ENCODE peak calls at places on chromosomes 3 and 15, in seven cellular contexts. One of them, this sample, is unnamed.

GRCh38 chr3:129052675-129053074 is 7.9 kb upstream of the GP9 start:
- DNase-seq in IMR-90: no peak
- DNase-seq in mesothelial cell of epicardium: no peak
- DNase-seq in activated CD8-positive, alpha-beta T cell treated with anti-CD3 and anti-CD28 coated beads for 36 hours: no peak
- DNase-seq in keratinocyte: no peak
- DNase-seq in GM13977: no peak
- DNase-seq in A549: no peak
- DNase-seq in this sample: no peak

GRCh38 chr15:32993285-32993684 is 201.2 kb downstream of the FMN1 start:
- DNase-seq in IMR-90: no peak
- DNase-seq in mesothelial cell of epicardium: no peak
- DNase-seq in activated CD8-positive, alpha-beta T cell treated with anti-CD3 and anti-CD28 coated beads for 36 hours: no peak
- DNase-seq in keratinocyte: no peak
- DNase-seq in GM13977: no peak
- DNase-seq in A549: peak
- DNase-seq in this sample: no peak

GRCh38 chr3:9862391-9863235 is 17.4 kb downstream of the CIDEC start:
- DNase-seq in IMR-90: no peak
- DNase-seq in mesothelial cell of epicardium: peak
- DNase-seq in activated CD8-positive, alpha-beta T cell treated with anti-CD3 and anti-CD28 coated beads for 36 hours: peak
- DNase-seq in keratinocyte: no peak
- DNase-seq in GM13977: peak
- DNase-seq in A549: peak
- DNase-seq in this sample: no peak

GRCh38 chr15:61050844-61051569 is 178.1 kb downstream of the RORA start:
- DNase-seq in IMR-90: peak
- DNase-seq in mesothelial cell of epicardium: no peak
- DNase-seq in activated CD8-positive, alpha-beta T cell treated with anti-CD3 and anti-CD28 coated beads for 36 hours: no peak
- DNase-seq in keratinocyte: no peak
- DNase-seq in GM13977: no peak
- DNase-seq in A549: no peak
- DNase-seq in this sample: no peak

GRCh38 chr3:171936231-171936841 is 93.2 kb downstream of the TMEM212 start:
- DNase-seq in IMR-90: peak
- DNase-seq in mesothelial cell of epicardium: no peak
- DNase-seq in activated CD8-positive, alpha-beta T cell treated with anti-CD3 and anti-CD28 coated beads for 36 hours: no peak
- DNase-seq in keratinocyte: peak
- DNase-seq in GM13977: no peak
- DNase-seq in A549: peak
- DNase-seq in this sample: no peak

GRCh38 chr3:45064512-45065372 is 38.6 kb downstream of the CLEC3B start:
- DNase-seq in IMR-90: peak
- DNase-seq in mesothelial cell of epicardium: no peak
- DNase-seq in activated CD8-positive, alpha-beta T cell treated with anti-CD3 and anti-CD28 coated beads for 36 hours: peak
- DNase-seq in keratinocyte: no peak
- DNase-seq in GM13977: no peak
- DNase-seq in A549: no peak
- DNase-seq in this sample: no peak

GRCh38 chr3:146803746-146804145 is 198.6 kb upstream of the PLSCR5 start:
- DNase-seq in IMR-90: peak
- DNase-seq in mesothelial cell of epicardium: no peak
- DNase-seq in activated CD8-positive, alpha-beta T cell treated with anti-CD3 and anti-CD28 coated beads for 36 hours: no peak
- DNase-seq in keratinocyte: no peak
- DNase-seq in GM13977: no peak
- DNase-seq in A549: no peak
- DNase-seq in this sample: no peak

GRCh38 chr3:152159328-152159727 is 109.4 kb upstream of the MBNL1 start:
- DNase-seq in IMR-90: peak
- DNase-seq in mesothelial cell of epicardium: no peak
- DNase-seq in activated CD8-positive, alpha-beta T cell treated with anti-CD3 and anti-CD28 coated beads for 36 hours: no peak
- DNase-seq in keratinocyte: no peak
- DNase-seq in GM13977: no peak
- DNase-seq in A549: peak
- DNase-seq in this sample: no peak

GRCh38 chr3:189169728-189170127 is 2.0 kb upstream of the TPRG1 start:
- DNase-seq in IMR-90: no peak
- DNase-seq in mesothelial cell of epicardium: no peak
- DNase-seq in activated CD8-positive, alpha-beta T cell treated with anti-CD3 and anti-CD28 coated beads for 36 hours: no peak
- DNase-seq in keratinocyte: no peak
- DNase-seq in GM13977: no peak
- DNase-seq in A549: no peak
- DNase-seq in this sample: no peak

GRCh38 chr3:17025594-17026139 is 140.9 kb downstream of the PLCL2 start:
- DNase-seq in IMR-90: no peak
- DNase-seq in mesothelial cell of epicardium: no peak
- DNase-seq in activated CD8-positive, alpha-beta T cell treated with anti-CD3 and anti-CD28 coated beads for 36 hours: peak
- DNase-seq in keratinocyte: no peak
- DNase-seq in GM13977: peak
- DNase-seq in A549: no peak
- DNase-seq in this sample: no peak

GRCh38 chr15:94042163-94042954 is 189.0 kb upstream of the MCTP2 start:
- DNase-seq in IMR-90: peak
- DNase-seq in mesothelial cell of epicardium: no peak
- DNase-seq in activated CD8-positive, alpha-beta T cell treated with anti-CD3 and anti-CD28 coated beads for 36 hours: no peak
- DNase-seq in keratinocyte: no peak
- DNase-seq in GM13977: no peak
- DNase-seq in A549: no peak
- DNase-seq in this sample: no peak

GRCh38 chr3:194166682-194167479 is 30.9 kb downstream of the HES1 start:
- DNase-seq in IMR-90: no peak
- DNase-seq in mesothelial cell of epicardium: no peak
- DNase-seq in activated CD8-positive, alpha-beta T cell treated with anti-CD3 and anti-CD28 coated beads for 36 hours: no peak
- DNase-seq in keratinocyte: no peak
- DNase-seq in GM13977: no peak
- DNase-seq in A549: no peak
- DNase-seq in this sample: no peak

GRCh38 chr3:192850501-192850981 is 67.1 kb downstream of the MB21D2 start:
- DNase-seq in IMR-90: peak
- DNase-seq in mesothelial cell of epicardium: peak
- DNase-seq in activated CD8-positive, alpha-beta T cell treated with anti-CD3 and anti-CD28 coated beads for 36 hours: peak
- DNase-seq in keratinocyte: peak
- DNase-seq in GM13977: peak
- DNase-seq in A549: peak
- DNase-seq in this sample: no peak

GRCh38 chr3:123759311-123759710 is 124.8 kb downstream of the MYLK start:
- DNase-seq in IMR-90: no peak
- DNase-seq in mesothelial cell of epicardium: no peak
- DNase-seq in activated CD8-positive, alpha-beta T cell treated with anti-CD3 and anti-CD28 coated beads for 36 hours: no peak
- DNase-seq in keratinocyte: no peak
- DNase-seq in GM13977: no peak
- DNase-seq in A549: no peak
- DNase-seq in this sample: no peak

GRCh38 chr15:101052681-101053121 is 133.5 kb downstream of the LRRK1 start:
- DNase-seq in IMR-90: no peak
- DNase-seq in mesothelial cell of epicardium: no peak
- DNase-seq in activated CD8-positive, alpha-beta T cell treated with anti-CD3 and anti-CD28 coated beads for 36 hours: no peak
- DNase-seq in keratinocyte: no peak
- DNase-seq in GM13977: no peak
- DNase-seq in A549: no peak
- DNase-seq in this sample: no peak

GRCh38 chr3:148657470-148657869 is 40.2 kb upstream of the AGTR1 start:
- DNase-seq in IMR-90: no peak
- DNase-seq in mesothelial cell of epicardium: no peak
- DNase-seq in activated CD8-positive, alpha-beta T cell treated with anti-CD3 and anti-CD28 coated beads for 36 hours: no peak
- DNase-seq in keratinocyte: no peak
- DNase-seq in GM13977: no peak
- DNase-seq in A549: no peak
- DNase-seq in this sample: no peak

GRCh38 chr3:197083486-197083885 is 53.9 kb upstream of the MELTF start:
- DNase-seq in IMR-90: peak
- DNase-seq in mesothelial cell of epicardium: no peak
- DNase-seq in activated CD8-positive, alpha-beta T cell treated with anti-CD3 and anti-CD28 coated beads for 36 hours: peak
- DNase-seq in keratinocyte: no peak
- DNase-seq in GM13977: no peak
- DNase-seq in A549: peak
- DNase-seq in this sample: no peak

GRCh38 chr3:32283304-32283703 is 44.8 kb downstream of the CMTM8 start:
- DNase-seq in IMR-90: no peak
- DNase-seq in mesothelial cell of epicardium: no peak
- DNase-seq in activated CD8-positive, alpha-beta T cell treated with anti-CD3 and anti-CD28 coated beads for 36 hours: no peak
- DNase-seq in keratinocyte: no peak
- DNase-seq in GM13977: no peak
- DNase-seq in A549: no peak
- DNase-seq in this sample: no peak

GRCh38 chr15:50262533-50262932 is 3.0 kb downstream of the HDC start:
- DNase-seq in IMR-90: no peak
- DNase-seq in mesothelial cell of epicardium: no peak
- DNase-seq in activated CD8-positive, alpha-beta T cell treated with anti-CD3 and anti-CD28 coated beads for 36 hours: peak
- DNase-seq in keratinocyte: no peak
- DNase-seq in GM13977: no peak
- DNase-seq in A549: no peak
- DNase-seq in this sample: no peak

GRCh38 chr15:63156086-63156707 is 1.1 kb downstream of the RPS27L start:
- DNase-seq in IMR-90: no peak
- DNase-seq in mesothelial cell of epicardium: no peak
- DNase-seq in activated CD8-positive, alpha-beta T cell treated with anti-CD3 and anti-CD28 coated beads for 36 hours: no peak
- DNase-seq in keratinocyte: no peak
- DNase-seq in GM13977: peak
- DNase-seq in A549: no peak
- DNase-seq in this sample: no peak

GRCh38 chr15:43934480-43934879 is 107.7 kb downstream of the WDR76 start:
- DNase-seq in IMR-90: peak
- DNase-seq in mesothelial cell of epicardium: no peak
- DNase-seq in activated CD8-positive, alpha-beta T cell treated with anti-CD3 and anti-CD28 coated beads for 36 hours: no peak
- DNase-seq in keratinocyte: no peak
- DNase-seq in GM13977: no peak
- DNase-seq in A549: no peak
- DNase-seq in this sample: no peak

GRCh38 chr15:67607959-67608605 is 65.6 kb downstream of the MAP2K5 start:
- DNase-seq in IMR-90: no peak
- DNase-seq in mesothelial cell of epicardium: no peak
- DNase-seq in activated CD8-positive, alpha-beta T cell treated with anti-CD3 and anti-CD28 coated beads for 36 hours: no peak
- DNase-seq in keratinocyte: no peak
- DNase-seq in GM13977: no peak
- DNase-seq in A549: no peak
- DNase-seq in this sample: no peak

GRCh38 chr3:41198950-41199865 is at the start of gene CTNNB1:
- DNase-seq in IMR-90: peak
- DNase-seq in mesothelial cell of epicardium: peak
- DNase-seq in activated CD8-positive, alpha-beta T cell treated with anti-CD3 and anti-CD28 coated beads for 36 hours: peak
- DNase-seq in keratinocyte: no peak
- DNase-seq in GM13977: peak
- DNase-seq in A549: peak
- DNase-seq in this sample: peak
- TF ChIP-seq CTCF in IMR-90: no peak
- TF ChIP-seq CTCF in mesothelial cell of epicardium: no peak
- TF ChIP-seq CTCF in activated CD8-positive, alpha-beta T cell treated with anti-CD3 and anti-CD28 coated beads for 36 hours: no peak
- TF ChIP-seq CTCF in keratinocyte: no peak
- TF ChIP-seq CTCF in GM13977: no peak
- TF ChIP-seq CTCF in A549: no peak
- TF ChIP-seq CTCF in this sample: no peak

GRCh38 chr3:140377644-140378043 is 300.2 kb upstream of the TRIM42 start:
- DNase-seq in IMR-90: no peak
- DNase-seq in mesothelial cell of epicardium: no peak
- DNase-seq in activated CD8-positive, alpha-beta T cell treated with anti-CD3 and anti-CD28 coated beads for 36 hours: no peak
- DNase-seq in keratinocyte: no peak
- DNase-seq in GM13977: no peak
- DNase-seq in A549: no peak
- DNase-seq in this sample: no peak
- TF ChIP-seq CTCF in IMR-90: peak
- TF ChIP-seq CTCF in mesothelial cell of epicardium: no peak
- TF ChIP-seq CTCF in activated CD8-positive, alpha-beta T cell treated with anti-CD3 and anti-CD28 coated beads for 36 hours: no peak
- TF ChIP-seq CTCF in keratinocyte: no peak
- TF ChIP-seq CTCF in GM13977: no peak
- TF ChIP-seq CTCF in A549: no peak
- TF ChIP-seq CTCF in this sample: no peak

DNA sequence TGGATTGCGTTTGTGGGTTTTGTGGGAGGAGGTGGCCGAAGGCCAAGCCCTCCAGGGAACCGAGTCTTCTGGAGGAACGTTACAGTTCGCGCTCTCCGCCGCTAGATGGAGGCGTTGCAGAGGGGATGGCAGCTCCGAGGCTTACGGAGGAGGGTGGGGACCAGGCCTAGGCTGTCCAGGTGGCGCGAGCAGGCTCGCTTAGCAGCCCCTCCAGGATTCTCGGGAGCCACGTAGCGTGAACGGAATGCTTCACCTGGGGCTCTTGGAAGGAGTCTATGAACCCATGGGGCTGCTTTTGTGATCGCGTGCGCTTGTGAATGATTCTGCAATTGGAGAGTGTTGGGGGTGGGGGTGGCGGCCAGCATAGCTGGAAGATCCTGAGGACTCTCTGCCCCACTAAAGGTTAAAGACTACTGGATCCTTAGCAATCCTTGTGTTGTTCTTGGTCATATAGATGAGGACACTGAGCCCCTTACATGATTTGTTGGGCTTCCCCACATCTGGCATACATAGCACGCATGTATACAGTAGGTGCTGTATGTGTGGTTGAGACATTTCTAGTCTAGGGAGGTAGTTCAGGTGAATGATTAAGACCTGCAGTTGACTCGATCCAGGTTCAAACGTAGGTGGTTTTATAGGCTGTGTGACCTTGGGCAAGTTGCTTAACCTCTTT is 25.7 kb downstream of the FAM3D start:
- DNase-seq in IMR-90: peak
- DNase-seq in mesothelial cell of epicardium: peak
- DNase-seq in activated CD8-positive, alpha-beta T cell treated with anti-CD3 and anti-CD28 coated beads for 36 hours: peak
- DNase-seq in keratinocyte: peak
- DNase-seq in GM13977: peak
- DNase-seq in A549: peak
- DNase-seq in this sample: peak
- TF ChIP-seq CTCF in IMR-90: peak
- TF ChIP-seq CTCF in mesothelial cell of epicardium: peak
- TF ChIP-seq CTCF in activated CD8-positive, alpha-beta T cell treated with anti-CD3 and anti-CD28 coated beads for 36 hours: peak
- TF ChIP-seq CTCF in keratinocyte: peak
- TF ChIP-seq CTCF in GM13977: peak
- TF ChIP-seq CTCF in A549: peak
- TF ChIP-seq CTCF in this sample: peak

GRCh38 chr15:58433597-58434333 is 2.0 kb downstream of the LIPC start:
- DNase-seq in IMR-90: no peak
- DNase-seq in mesothelial cell of epicardium: no peak
- DNase-seq in activated CD8-positive, alpha-beta T cell treated with anti-CD3 and anti-CD28 coated beads for 36 hours: no peak
- DNase-seq in keratinocyte: no peak
- DNase-seq in GM13977: no peak
- DNase-seq in A549: no peak
- DNase-seq in this sample: no peak
- TF ChIP-seq CTCF in IMR-90: no peak
- TF ChIP-seq CTCF in mesothelial cell of epicardium: no peak
- TF ChIP-seq CTCF in activated CD8-positive, alpha-beta T cell treated with anti-CD3 and anti-CD28 coated beads for 36 hours: no peak
- TF ChIP-seq CTCF in keratinocyte: no peak
- TF ChIP-seq CTCF in GM13977: no peak
- TF ChIP-seq CTCF in A549: no peak
- TF ChIP-seq CTCF in this sample: no peak

DNA sequence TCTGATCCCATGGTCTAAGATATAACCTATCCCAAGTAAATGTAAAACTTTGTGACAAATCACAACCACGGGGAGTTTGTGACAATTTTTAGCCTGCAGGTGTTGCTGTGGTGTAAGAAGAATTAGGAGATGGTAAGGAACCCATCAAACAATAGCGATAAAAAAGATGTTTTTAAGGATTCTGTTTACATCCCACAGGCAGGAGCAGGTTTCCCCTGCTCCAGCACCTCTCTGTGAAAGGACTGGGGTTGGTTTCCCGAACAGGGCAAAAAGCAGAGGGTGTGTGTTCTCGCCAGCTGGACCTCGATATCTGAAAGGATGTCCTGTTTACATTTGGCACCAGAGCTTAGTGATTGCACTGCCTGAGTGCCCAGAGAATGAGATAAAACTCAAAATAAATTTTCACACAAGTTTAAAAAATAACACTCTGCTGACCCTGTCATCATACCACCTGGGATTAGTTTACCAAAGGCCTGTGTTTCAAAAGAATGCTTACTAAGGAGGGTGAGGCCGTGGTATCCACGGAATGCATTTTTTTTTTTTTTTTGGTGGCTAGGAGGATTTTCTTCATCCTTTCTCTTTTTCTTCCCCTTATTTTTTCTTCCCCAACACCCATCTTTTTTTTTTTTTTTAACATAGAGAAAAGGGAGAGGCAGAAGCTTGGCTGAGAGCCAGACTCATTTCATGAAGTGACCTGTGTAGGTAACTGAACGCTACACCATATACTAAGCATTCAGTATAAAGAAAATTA is 151.8 kb upstream of the DPH6 start:
- DNase-seq in IMR-90: peak
- DNase-seq in mesothelial cell of epicardium: no peak
- DNase-seq in activated CD8-positive, alpha-beta T cell treated with anti-CD3 and anti-CD28 coated beads for 36 hours: no peak
- DNase-seq in keratinocyte: no peak
- DNase-seq in GM13977: no peak
- DNase-seq in A549: peak
- DNase-seq in this sample: no peak
- TF ChIP-seq CTCF in IMR-90: no peak
- TF ChIP-seq CTCF in mesothelial cell of epicardium: no peak
- TF ChIP-seq CTCF in activated CD8-positive, alpha-beta T cell treated with anti-CD3 and anti-CD28 coated beads for 36 hours: no peak
- TF ChIP-seq CTCF in keratinocyte: peak
- TF ChIP-seq CTCF in GM13977: no peak
- TF ChIP-seq CTCF in A549: peak
- TF ChIP-seq CTCF in this sample: no peak

This sample was measured in D721Med.